ENCODE peak calls at places on chromosomes 16 and 17, in five cellular contexts. G, P, Z, B and V are unnamed samples.

GRCh38 chr17:81821603-81822311 is 11.3 kb downstream of the MCRIP1 start:
- DNase-seq in Z (peak; percentile 92), B (no peak), P (peak; percentile 84), G (peak; percentile 77), V (peak; percentile 93)

GRCh38 chr16:73040136-73040535 is 7.8 kb downstream of the ZFHX3 start:
- DNase-seq in P (no peak), Z (no peak), G (peak; percentile 95), B (no peak), V (no peak)

GRCh38 chr17:1467898-1468492 is 12.0 kb upstream of the CRK start:
- DNase-seq in G (peak; percentile 72), B (no peak), Z (no peak), P (peak; percentile 92), V (no peak)

GRCh38 chr17:77728022-77728671 is 230.4 kb upstream of the TNRC6C start:
- DNase-seq in Z (no peak), G (peak; percentile 36), B (no peak), P (peak; percentile 58), V (peak; percentile 34)

GRCh38 chr17:82858376-82859126 is 18.7 kb upstream of the ZNF750 start:
- DNase-seq in P (no peak), G (no peak), Z (no peak), B (no peak), V (no peak)

GRCh38 chr17:31698751-31699150 is 160.3 kb downstream of the COPRS start:
- DNase-seq in Z (no peak), G (no peak), B (no peak), P (no peak), V (no peak)

GRCh38 chr16:67708368-67708771 is 10.7 kb downstream of the GFOD2 start:
- DNase-seq in Z (no peak), B (no peak), G (no peak), P (no peak), V (no peak)

GRCh38 chr17:62875296-62875695 is 67.2 kb upstream of the MARCHF10 start:
- DNase-seq in B (no peak), Z (no peak), P (no peak), G (no peak), V (no peak)

GRCh38 chr16:83933885-83934683 is 19.0 kb upstream of the OSGIN1 start:
- DNase-seq in B (no peak), G (no peak), Z (no peak), P (no peak), V (no peak)

GRCh38 chr17:81515530-81516041 is 3.0 kb upstream of the ACTG1 start:
- DNase-seq in G (no peak), B (no peak), Z (no peak), P (no peak), V (no peak)

GRCh38 chr17:81930142-81931125 is 2.9 kb upstream of the MAFG start:
- DNase-seq in B (no peak), G (no peak), Z (no peak), P (no peak), V (no peak)

GRCh38 chr17:41052594-41052993 is 2.4 kb downstream of the KRTAP2-2 start:
- DNase-seq in B (no peak), G (no peak), P (no peak), Z (no peak), V (no peak)

GRCh38 chr17:44932526-44933097 is 15.0 kb downstream of the KIF18B start:
- DNase-seq in G (no peak), P (no peak), B (no peak), Z (no peak), V (no peak)

GRCh38 chr17:63275318-63275967 is 170.7 kb downstream of the CYB561 start:
- DNase-seq in G (no peak), B (no peak), P (peak; percentile 40), Z (peak; percentile 6), V (peak; percentile 82)

GRCh38 chr17:8164815-8165131 is 2.0 kb upstream of the VAMP2 start:
- DNase-seq in G (no peak), P (no peak), B (no peak), Z (no peak), V (no peak)

GRCh38 chr16:81181013-81181720 is 57.3 kb upstream of the BCO1 start:
- DNase-seq in Z (peak; percentile 60), B (no peak), G (peak; percentile 98), P (peak; percentile 98), V (peak; percentile 93)

GRCh38 chr16:89449726-89450335 is 40.5 kb downstream of the ANKRD11 start:
- DNase-seq in B (no peak), Z (no peak), G (no peak), P (no peak), V (no peak)

GRCh38 chr17:65218261-65218660 is 81.1 kb downstream of the RGS9 start:
- DNase-seq in P (no peak), Z (no peak), B (no peak), G (no peak), V (no peak)

GRCh38 chr16:56204836-56205235 is 13.5 kb downstream of the GNAO1 start:
- DNase-seq in Z (no peak), P (no peak), B (no peak), G (no peak), V (no peak)

GRCh38 chr17:77394540-77395295 is 253.9 kb downstream of the SEC14L1 start:
- DNase-seq in P (peak; percentile 99), G (peak; percentile 55), Z (no peak), B (no peak), V (no peak)

GRCh38 chr17:64281962-64282752 is 19.1 kb upstream of the TEX2 start:
- DNase-seq in G (peak; percentile 84), B (peak; percentile 17), Z (peak; percentile 80), P (peak; percentile 72), V (peak; percentile 88)

GRCh38 chr17:76599699-76600460 is 14.2 kb upstream of the ST6GALNAC2 start:
- DNase-seq in Z (no peak), P (no peak), B (no peak), G (no peak), V (no peak)

GRCh38 chr16:30609002-30609927 is 924 bp downstream of the ZNF689 start:
- DNase-seq in Z (peak; percentile 70), P (no peak), G (peak; percentile 70), B (no peak), V (no peak)

GRCh38 chr17:13776027-13776551 is 174.4 kb upstream of the HS3ST3A1 start:
- DNase-seq in B (no peak), Z (no peak), P (no peak), G (no peak), V (no peak)

GRCh38 chr17:61053469-61053868 is 346.2 kb upstream of the TBX2 start:
- DNase-seq in P (no peak), G (no peak), Z (no peak), B (no peak), V (no peak)

GRCh38 chr16:85126731-85127662 is 14.7 kb upstream of the CIBAR2 start:
- DNase-seq in B (no peak), P (no peak), Z (peak; percentile 67), G (peak; percentile 75), V (no peak)
- TF ChIP-seq JUNB in B (no peak), P (no peak), Z (no peak), G (no peak), V (no peak)

GRCh38 chr17:17765921-17766320 is 70.9 kb downstream of the SREBF1 start:
- DNase-seq in G (no peak), P (no peak), B (no peak), Z (no peak), V (no peak)

GRCh38 chr17:17763734-17764133 is 73.1 kb downstream of the SREBF1 start:
- DNase-seq in P (no peak), G (no peak), Z (no peak), B (no peak), V (no peak)

GRCh38 chr17:17766351-17767095 is 70.3 kb downstream of the SREBF1 start:
- DNase-seq in Z (no peak), G (no peak), B (no peak), P (no peak), V (no peak)

GRCh38 chr17:17767096-17767470 is 69.7 kb downstream of the SREBF1 start:
- DNase-seq in Z (no peak), P (no peak), B (no peak), G (no peak), V (no peak)

DNA sequence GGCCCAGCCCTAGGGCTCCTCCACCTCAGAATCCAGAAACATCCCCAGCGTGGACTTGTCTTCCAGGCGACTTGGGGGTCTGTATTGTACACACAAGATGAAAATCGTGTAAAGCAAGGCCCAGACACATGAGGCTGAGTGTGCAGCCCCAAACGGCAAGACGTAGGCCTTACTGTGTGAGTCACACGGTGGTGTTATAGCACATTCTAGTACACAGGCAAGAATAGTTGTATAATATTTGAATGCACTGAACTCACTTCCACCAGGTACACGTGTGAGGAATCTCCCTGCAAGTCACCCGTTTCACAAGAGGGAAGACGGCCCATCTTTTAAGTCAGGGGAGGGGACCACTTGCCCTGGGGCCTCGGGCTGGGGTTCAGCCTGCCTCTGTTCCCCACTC is 71.4 kb downstream of the SREBF1 start:
- DNase-seq in B (no peak), G (no peak), Z (no peak), P (no peak), V (no peak)
- TF ChIP-seq JUNB in B (no peak), G (no peak), Z (no peak), P (no peak), V (no peak)

GRCh38 chr16:28910046-28911031 is 14.7 kb downstream of the RABEP2 start:
- DNase-seq in G (no peak), Z (peak; percentile 16), P (no peak), B (no peak), V (no peak)
- TF ChIP-seq JUNB in G (no peak), Z (no peak), P (no peak), B (peak; percentile 54), V (no peak)

GRCh38 chr16:1308977-1309885 is at the start of gene UBE2I:
- DNase-seq in B (peak; percentile 96), Z (peak; percentile 78), G (peak; percentile 96), P (peak; percentile 93), V (peak; percentile 88)

GRCh38 chr16:1311212-1311737 is 1.8 kb downstream of the UBE2I start:
- DNase-seq in Z (no peak), P (no peak), B (no peak), G (no peak), V (no peak)

GRCh38 chr16:1310832-1311200 is 1.4 kb downstream of the UBE2I start:
- DNase-seq in B (no peak), P (no peak), G (no peak), Z (no peak), V (no peak)

GRCh38 chr16:1311738-1312458 is 2.5 kb downstream of the UBE2I start:
- DNase-seq in Z (no peak), P (no peak), G (no peak), B (no peak), V (no peak)

DNA sequence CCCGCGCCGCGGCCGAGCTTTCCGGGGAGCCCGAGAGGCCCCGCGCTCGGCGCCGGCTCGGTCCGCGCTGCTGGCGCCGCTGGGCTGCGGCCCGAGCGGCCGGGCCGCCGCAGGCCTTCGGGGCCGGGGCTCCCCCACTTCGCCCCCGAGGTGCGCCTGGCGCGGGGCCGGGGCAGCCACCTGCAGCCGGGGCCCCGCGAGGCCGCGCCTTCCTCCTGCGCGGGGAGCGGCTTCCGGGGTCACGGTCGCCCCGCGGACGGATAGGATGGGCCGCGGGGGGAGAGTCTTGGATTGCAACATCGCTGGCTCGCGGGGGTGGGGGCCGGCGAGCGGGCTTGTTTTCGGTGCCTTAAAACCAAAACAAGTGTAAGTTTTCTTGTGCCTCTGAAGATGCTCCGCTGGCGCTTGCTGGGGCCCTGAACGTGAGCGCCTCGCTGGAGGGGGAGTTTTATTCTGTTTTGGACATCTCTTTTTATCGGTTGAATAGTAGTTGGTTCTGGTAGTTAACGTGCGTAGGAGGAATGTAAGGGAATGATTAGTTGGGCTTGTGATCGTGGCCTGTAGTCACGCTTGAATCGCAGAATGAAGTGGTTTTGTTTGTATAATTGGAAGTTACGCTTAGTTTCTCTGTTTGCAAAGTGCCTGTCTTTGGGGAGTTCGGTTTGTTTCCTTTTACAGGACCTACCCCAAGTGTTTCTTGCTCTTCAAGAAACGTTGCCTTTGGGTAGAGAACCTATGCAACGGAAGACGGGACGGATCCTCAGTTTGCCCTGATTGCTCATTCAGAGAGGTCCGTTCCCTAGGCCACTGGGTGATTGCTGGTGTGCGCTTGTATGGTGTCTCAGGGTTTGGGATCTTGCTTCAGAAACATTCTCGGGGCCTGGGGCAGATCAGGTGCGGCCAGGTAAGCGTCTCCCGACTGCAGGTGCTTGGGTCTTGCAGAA is 724 bp downstream of the UBE2I start:
- DNase-seq in Z (peak; percentile 70), G (no peak), P (no peak), B (no peak), V (no peak)
- TF ChIP-seq JUNB in Z (no peak), G (no peak), P (no peak), B (no peak), V (no peak)